ENCODE peak calls at places on chromosome 7, in six cellular contexts. One of them, this sample, is unnamed.

GRCh38 chr7:17158261-17158660 is 140.2 kb upstream of the AHR start:
- DNase-seq in IMR-90: no peak
- DNase-seq in neuronal stem cell: no peak
- DNase-seq in trophoblast cell: peak; percentile 42
- DNase-seq in mesenchymal stem cell: no peak
- DNase-seq in H1: no peak
- DNase-seq in this sample: no peak

GRCh38 chr7:48049850-48050249 is 14.5 kb downstream of the C7orf57 start:
- DNase-seq in IMR-90: no peak
- DNase-seq in neuronal stem cell: no peak
- DNase-seq in trophoblast cell: no peak
- DNase-seq in mesenchymal stem cell: no peak
- DNase-seq in H1: no peak
- DNase-seq in this sample: no peak

GRCh38 chr7:6167004-6167551 is 105.3 kb downstream of the CYTH3 start:
- DNase-seq in IMR-90: no peak
- DNase-seq in neuronal stem cell: no peak
- DNase-seq in trophoblast cell: no peak
- DNase-seq in mesenchymal stem cell: no peak
- DNase-seq in H1: no peak
- DNase-seq in this sample: no peak

GRCh38 chr7:117269417-117269816 is 53.4 kb downstream of the WNT2 start:
- DNase-seq in IMR-90: peak; percentile 98
- DNase-seq in neuronal stem cell: no peak
- DNase-seq in trophoblast cell: peak; percentile 5
- DNase-seq in mesenchymal stem cell: peak; percentile 95
- DNase-seq in H1: no peak
- DNase-seq in this sample: no peak

GRCh38 chr7:155928583-155929145 is 116.4 kb upstream of the SHH start:
- DNase-seq in IMR-90: no peak
- DNase-seq in neuronal stem cell: no peak
- DNase-seq in trophoblast cell: no peak
- DNase-seq in mesenchymal stem cell: no peak
- DNase-seq in H1: no peak
- DNase-seq in this sample: no peak

GRCh38 chr7:149599636-149600206 is 102.1 kb upstream of the ZNF746 start:
- DNase-seq in IMR-90: no peak
- DNase-seq in neuronal stem cell: no peak
- DNase-seq in trophoblast cell: no peak
- DNase-seq in mesenchymal stem cell: no peak
- DNase-seq in H1: no peak
- DNase-seq in this sample: no peak

GRCh38 chr7:79055722-79056415 is 397.6 kb downstream of the MAGI2 start:
- DNase-seq in IMR-90: no peak
- DNase-seq in neuronal stem cell: no peak
- DNase-seq in trophoblast cell: peak; percentile 82
- DNase-seq in mesenchymal stem cell: no peak
- DNase-seq in H1: no peak
- DNase-seq in this sample: no peak

GRCh38 chr7:100091411-100092181 is 2.8 kb downstream of the COPS6 start:
- DNase-seq in IMR-90: peak; percentile 37
- DNase-seq in neuronal stem cell: no peak
- DNase-seq in trophoblast cell: peak; percentile 36
- DNase-seq in mesenchymal stem cell: peak; percentile 54
- DNase-seq in H1: peak; percentile 67
- DNase-seq in this sample: peak; percentile 46

GRCh38 chr7:92448185-92448747 is 984 bp downstream of the GATAD1 start:
- DNase-seq in IMR-90: peak; percentile 46
- DNase-seq in neuronal stem cell: no peak
- DNase-seq in trophoblast cell: peak; percentile 76
- DNase-seq in mesenchymal stem cell: peak; percentile 80
- DNase-seq in H1: no peak
- DNase-seq in this sample: no peak

GRCh38 chr7:464712-465461 is 54.8 kb downstream of the PDGFA start:
- DNase-seq in IMR-90: peak; percentile 62
- DNase-seq in neuronal stem cell: no peak
- DNase-seq in trophoblast cell: peak; percentile 65
- DNase-seq in mesenchymal stem cell: peak; percentile 86
- DNase-seq in H1: peak; percentile 42
- DNase-seq in this sample: no peak

GRCh38 chr7:55092186-55092976 is 73.6 kb downstream of the EGFR start:
- DNase-seq in IMR-90: peak; percentile 34
- DNase-seq in neuronal stem cell: no peak
- DNase-seq in trophoblast cell: no peak
- DNase-seq in mesenchymal stem cell: no peak
- DNase-seq in H1: no peak
- DNase-seq in this sample: no peak

GRCh38 chr7:35035511-35035921 is 1.8 kb downstream of the DPY19L1 start:
- DNase-seq in IMR-90: peak; percentile 56
- DNase-seq in neuronal stem cell: no peak
- DNase-seq in trophoblast cell: no peak
- DNase-seq in mesenchymal stem cell: peak; percentile 46
- DNase-seq in H1: no peak
- DNase-seq in this sample: no peak

GRCh38 chr7:26449175-26450165 is 157.8 kb downstream of the SNX10 start:
- DNase-seq in IMR-90: peak; percentile 15
- DNase-seq in neuronal stem cell: no peak
- DNase-seq in trophoblast cell: peak; percentile 6
- DNase-seq in mesenchymal stem cell: peak; percentile 43
- DNase-seq in H1: no peak
- DNase-seq in this sample: no peak

GRCh38 chr7:121561717-121562116 is 165.6 kb upstream of the FAM3C start:
- DNase-seq in IMR-90: no peak
- DNase-seq in neuronal stem cell: no peak
- DNase-seq in trophoblast cell: no peak
- DNase-seq in mesenchymal stem cell: no peak
- DNase-seq in H1: no peak
- DNase-seq in this sample: no peak

GRCh38 chr7:155490697-155491628 is 33.0 kb downstream of the EN2 start:
- DNase-seq in IMR-90: no peak
- DNase-seq in neuronal stem cell: no peak
- DNase-seq in trophoblast cell: no peak
- DNase-seq in mesenchymal stem cell: no peak
- DNase-seq in H1: peak; percentile 84
- DNase-seq in this sample: peak; percentile 75

GRCh38 chr7:102248456-102249395 is 37.9 kb upstream of the SH2B2 start:
- DNase-seq in IMR-90: no peak
- DNase-seq in neuronal stem cell: no peak
- DNase-seq in trophoblast cell: no peak
- DNase-seq in mesenchymal stem cell: no peak
- DNase-seq in H1: peak; percentile 88
- DNase-seq in this sample: peak; percentile 87

GRCh38 chr7:148723166-148723559 is 24.5 kb downstream of the CUL1 start:
- DNase-seq in IMR-90: no peak
- DNase-seq in neuronal stem cell: no peak
- DNase-seq in trophoblast cell: no peak
- DNase-seq in mesenchymal stem cell: no peak
- DNase-seq in H1: no peak
- DNase-seq in this sample: no peak

GRCh38 chr7:45238806-45239205 is 81.2 kb downstream of the RAMP3 start:
- DNase-seq in IMR-90: no peak
- DNase-seq in neuronal stem cell: no peak
- DNase-seq in trophoblast cell: no peak
- DNase-seq in mesenchymal stem cell: no peak
- DNase-seq in H1: no peak
- DNase-seq in this sample: no peak

GRCh38 chr7:129184979-129185670 is 3.3 kb upstream of the SMO start:
- DNase-seq in IMR-90: no peak
- DNase-seq in neuronal stem cell: no peak
- DNase-seq in trophoblast cell: no peak
- DNase-seq in mesenchymal stem cell: no peak
- DNase-seq in H1: no peak
- DNase-seq in this sample: no peak

GRCh38 chr7:134472572-134473242 is 13.8 kb upstream of the AKR1B1 start:
- DNase-seq in IMR-90: no peak
- DNase-seq in neuronal stem cell: no peak
- DNase-seq in trophoblast cell: peak; percentile 74
- DNase-seq in mesenchymal stem cell: peak; percentile 19
- DNase-seq in H1: no peak
- DNase-seq in this sample: no peak

GRCh38 chr7:130148561-130148960 is 56.6 kb downstream of the TMEM209 start:
- DNase-seq in IMR-90: peak; percentile 46
- DNase-seq in neuronal stem cell: no peak
- DNase-seq in trophoblast cell: no peak
- DNase-seq in mesenchymal stem cell: peak; percentile 15
- DNase-seq in H1: no peak
- DNase-seq in this sample: no peak

GRCh38 chr7:146054909-146055308 is 61.7 kb upstream of the CNTNAP2 start:
- DNase-seq in IMR-90: no peak
- DNase-seq in neuronal stem cell: no peak
- DNase-seq in trophoblast cell: no peak
- DNase-seq in mesenchymal stem cell: no peak
- DNase-seq in H1: no peak
- DNase-seq in this sample: no peak

GRCh38 chr7:17781491-17782215 is 158.6 kb downstream of the SNX13 start:
- DNase-seq in IMR-90: peak; percentile 90
- DNase-seq in neuronal stem cell: no peak
- DNase-seq in trophoblast cell: no peak
- DNase-seq in mesenchymal stem cell: peak; percentile 28
- DNase-seq in H1: no peak
- DNase-seq in this sample: no peak

GRCh38 chr7:7433736-7434260 is 101.9 kb downstream of the COL28A1 start:
- DNase-seq in IMR-90: peak; percentile 11
- DNase-seq in neuronal stem cell: no peak
- DNase-seq in trophoblast cell: no peak
- DNase-seq in mesenchymal stem cell: no peak
- DNase-seq in H1: no peak
- DNase-seq in this sample: no peak

GRCh38 chr7:122544463-122544862 is 154.5 kb downstream of the RNF133 start:
- DNase-seq in IMR-90: no peak
- DNase-seq in neuronal stem cell: no peak
- DNase-seq in trophoblast cell: no peak
- DNase-seq in mesenchymal stem cell: no peak
- DNase-seq in H1: no peak
- DNase-seq in this sample: no peak

GRCh38 chr7:42253316-42253715 is 16.3 kb upstream of the GLI3 start:
- DNase-seq in IMR-90: peak; percentile 33
- DNase-seq in neuronal stem cell: no peak
- DNase-seq in trophoblast cell: peak; percentile 76
- DNase-seq in mesenchymal stem cell: no peak
- DNase-seq in H1: no peak
- DNase-seq in this sample: no peak

GRCh38 chr7:128775744-128776474 is at the start of gene OPN1SW:
- DNase-seq in IMR-90: no peak
- DNase-seq in neuronal stem cell: no peak
- DNase-seq in trophoblast cell: peak; percentile 19
- DNase-seq in mesenchymal stem cell: no peak
- DNase-seq in H1: no peak
- DNase-seq in this sample: no peak

GRCh38 chr7:125316451-125316850 is 386.8 kb upstream of the POT1 start:
- DNase-seq in IMR-90: no peak
- DNase-seq in neuronal stem cell: peak; percentile 35
- DNase-seq in trophoblast cell: peak; percentile 3
- DNase-seq in mesenchymal stem cell: peak; percentile 37
- DNase-seq in H1: peak; percentile 49
- DNase-seq in this sample: peak; percentile 91

GRCh38 chr7:32900415-32900814 is 8.9 kb upstream of the KBTBD2 start:
- DNase-seq in IMR-90: no peak
- DNase-seq in neuronal stem cell: no peak
- DNase-seq in trophoblast cell: no peak
- DNase-seq in mesenchymal stem cell: no peak
- DNase-seq in H1: no peak
- DNase-seq in this sample: no peak
- H4K91ac ChIP-seq in IMR-90: no peak overlapping the region
- H4K91ac ChIP-seq in neuronal stem cell: no peak overlapping the region
- H4K91ac ChIP-seq in trophoblast cell: no peak overlapping the region
- H4K91ac ChIP-seq in mesenchymal stem cell: no peak overlapping the region
- H4K91ac ChIP-seq in H1: no peak overlapping the region
- H4K91ac ChIP-seq in this sample: no peak overlapping the region

GRCh38 chr7:51227861-51228260 is 88.7 kb downstream of the COBL start:
- DNase-seq in IMR-90: no peak
- DNase-seq in neuronal stem cell: no peak
- DNase-seq in trophoblast cell: no peak
- DNase-seq in mesenchymal stem cell: no peak
- DNase-seq in H1: no peak
- DNase-seq in this sample: no peak
- H4K91ac ChIP-seq in IMR-90: no peak overlapping the region
- H4K91ac ChIP-seq in neuronal stem cell: no peak overlapping the region
- H4K91ac ChIP-seq in trophoblast cell: no peak overlapping the region
- H4K91ac ChIP-seq in mesenchymal stem cell: no peak overlapping the region
- H4K91ac ChIP-seq in H1: no peak overlapping the region
- H4K91ac ChIP-seq in this sample: no peak overlapping the region

DNA sequence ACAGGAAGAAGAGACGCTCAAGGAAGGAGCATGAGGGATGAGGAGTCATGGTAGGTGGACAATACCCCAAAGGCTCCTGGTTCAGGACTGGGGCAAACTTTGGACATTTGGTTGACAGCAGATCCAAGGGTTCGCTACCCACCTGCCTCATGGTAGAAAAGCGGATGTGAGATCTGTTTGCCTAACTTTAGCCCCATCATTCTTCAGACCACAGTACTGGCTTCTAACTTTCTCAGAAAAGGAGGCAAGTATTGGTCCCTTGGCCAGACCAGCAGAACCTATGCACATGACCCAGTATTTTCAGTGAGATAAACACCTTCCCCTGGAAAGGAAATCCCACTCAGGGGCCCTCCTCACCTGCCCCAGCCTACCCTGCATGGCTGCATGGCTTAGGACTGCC is 574.0 kb downstream of the GALNT17 start:
- DNase-seq in IMR-90: no peak
- DNase-seq in neuronal stem cell: no peak
- DNase-seq in trophoblast cell: no peak
- DNase-seq in mesenchymal stem cell: no peak
- DNase-seq in H1: no peak
- DNase-seq in this sample: no peak
- H4K91ac ChIP-seq in IMR-90: no peak overlapping the region
- H4K91ac ChIP-seq in neuronal stem cell: no peak overlapping the region
- H4K91ac ChIP-seq in trophoblast cell: no peak overlapping the region
- H4K91ac ChIP-seq in mesenchymal stem cell: no peak overlapping the region
- H4K91ac ChIP-seq in H1: no peak overlapping the region
- H4K91ac ChIP-seq in this sample: no peak overlapping the region

GRCh38 chr7:86006909-86007308 is 636.8 kb upstream of the GRM3 start:
- DNase-seq in IMR-90: no peak
- DNase-seq in neuronal stem cell: no peak
- DNase-seq in trophoblast cell: no peak
- DNase-seq in mesenchymal stem cell: no peak
- DNase-seq in H1: no peak
- DNase-seq in this sample: no peak
- H4K91ac ChIP-seq in IMR-90: no peak overlapping the region
- H4K91ac ChIP-seq in neuronal stem cell: no peak overlapping the region
- H4K91ac ChIP-seq in trophoblast cell: no peak overlapping the region
- H4K91ac ChIP-seq in mesenchymal stem cell: no peak overlapping the region
- H4K91ac ChIP-seq in H1: no peak overlapping the region
- H4K91ac ChIP-seq in this sample: no peak overlapping the region

DNA sequence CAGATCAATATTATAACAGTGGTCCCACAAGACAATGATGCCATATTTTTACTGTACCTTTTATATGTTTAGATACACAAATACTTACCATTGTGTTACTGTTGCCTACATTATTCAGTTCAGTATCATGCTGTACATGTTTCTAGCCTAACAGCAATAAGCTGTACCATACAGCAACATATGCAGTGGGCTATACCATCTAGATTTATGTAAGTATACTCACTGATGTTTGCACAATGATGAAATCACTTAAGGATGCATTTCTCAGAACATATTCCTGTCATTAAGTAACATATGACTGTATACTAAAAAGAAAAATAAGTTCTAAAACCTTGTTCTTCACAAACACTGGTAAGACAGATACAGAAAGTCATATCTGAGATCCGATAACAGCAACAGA is 468.6 kb upstream of the SEMA3A start:
- DNase-seq in IMR-90: peak; percentile 27
- DNase-seq in neuronal stem cell: no peak
- DNase-seq in trophoblast cell: peak; percentile 16
- DNase-seq in mesenchymal stem cell: no peak
- DNase-seq in H1: no peak
- DNase-seq in this sample: no peak
- H4K91ac ChIP-seq in IMR-90: no peak overlapping the region
- H4K91ac ChIP-seq in neuronal stem cell: no peak overlapping the region
- H4K91ac ChIP-seq in trophoblast cell: no peak overlapping the region
- H4K91ac ChIP-seq in mesenchymal stem cell: no peak overlapping the region
- H4K91ac ChIP-seq in H1: no peak overlapping the region
- H4K91ac ChIP-seq in this sample: no peak overlapping the region